ENCODE peak calls at places on chromosome 7, in seven cellular contexts. L is AG04449; U is CD8-positive, alpha-beta T cell; M is lower lobe of right lung; G is fibroblast of the aortic adventitia; Z is A549; A is body of pancreas. N is an unnamed sample.

GRCh38 chr7:111096997-111097396 is 6.1 kb downstream of the LRRN3 start:
- DNase-seq in L (no peak), U (no peak), M (no peak), G (no peak), Z (no peak), A (no peak), N (no peak)

GRCh38 chr7:3095046-3095445 is 51.4 kb upstream of the CARD11 start:
- DNase-seq in L (no peak), U (peak; percentile 8), M (peak; percentile 71), G (no peak), Z (no peak), A (peak; percentile 61), N (no peak)

GRCh38 chr7:140649566-140650205 is 9.1 kb upstream of the DENND2A start:
- DNase-seq in L (no peak), U (no peak), M (no peak), G (no peak), Z (no peak), A (no peak), N (no peak)

GRCh38 chr7:47491637-47492036 is 90.3 kb downstream of the TNS3 start:
- DNase-seq in L (no peak), U (no peak), M (no peak), G (no peak), Z (no peak), A (no peak), N (no peak)

GRCh38 chr7:29000346-29000745 is 42.2 kb upstream of the TRIL start:
- DNase-seq in L (no peak), U (no peak), M (no peak), G (no peak), Z (no peak), A (no peak), N (no peak)

GRCh38 chr7:123665157-123665556 is 9.5 kb downstream of the LMOD2 start:
- DNase-seq in L (no peak), U (no peak), M (no peak), G (no peak), Z (no peak), A (no peak), N (no peak)

GRCh38 chr7:91915401-91916067 is 25.1 kb upstream of the AKAP9 start:
- DNase-seq in L (no peak), U (no peak), M (no peak), G (peak; percentile 37), Z (no peak), A (no peak), N (peak; percentile 23)

GRCh38 chr7:10436302-10436701 is 537.4 kb upstream of the PHF14 start:
- DNase-seq in L (no peak), U (no peak), M (no peak), G (no peak), Z (no peak), A (no peak), N (no peak)

GRCh38 chr7:101218236-101219130 is 518 bp downstream of the ZNHIT1 start:
- DNase-seq in L (no peak), U (no peak), M (no peak), G (peak; percentile 25), Z (no peak), A (no peak), N (peak; percentile 35)

GRCh38 chr7:114786455-114786854 is 135.4 kb upstream of the MDFIC start:
- DNase-seq in L (no peak), U (no peak), M (no peak), G (no peak), Z (no peak), A (no peak), N (no peak)

GRCh38 chr7:123594813-123595241 is 6.8 kb upstream of the ASB15 start:
- DNase-seq in L (no peak), U (no peak), M (peak; percentile 24), G (no peak), Z (no peak), A (no peak), N (no peak)

GRCh38 chr7:127536426-127537152 is 48.8 kb downstream of the GCC1 start:
- DNase-seq in L (no peak), U (no peak), M (no peak), G (no peak), Z (no peak), A (no peak), N (peak; percentile 12)

DNA sequence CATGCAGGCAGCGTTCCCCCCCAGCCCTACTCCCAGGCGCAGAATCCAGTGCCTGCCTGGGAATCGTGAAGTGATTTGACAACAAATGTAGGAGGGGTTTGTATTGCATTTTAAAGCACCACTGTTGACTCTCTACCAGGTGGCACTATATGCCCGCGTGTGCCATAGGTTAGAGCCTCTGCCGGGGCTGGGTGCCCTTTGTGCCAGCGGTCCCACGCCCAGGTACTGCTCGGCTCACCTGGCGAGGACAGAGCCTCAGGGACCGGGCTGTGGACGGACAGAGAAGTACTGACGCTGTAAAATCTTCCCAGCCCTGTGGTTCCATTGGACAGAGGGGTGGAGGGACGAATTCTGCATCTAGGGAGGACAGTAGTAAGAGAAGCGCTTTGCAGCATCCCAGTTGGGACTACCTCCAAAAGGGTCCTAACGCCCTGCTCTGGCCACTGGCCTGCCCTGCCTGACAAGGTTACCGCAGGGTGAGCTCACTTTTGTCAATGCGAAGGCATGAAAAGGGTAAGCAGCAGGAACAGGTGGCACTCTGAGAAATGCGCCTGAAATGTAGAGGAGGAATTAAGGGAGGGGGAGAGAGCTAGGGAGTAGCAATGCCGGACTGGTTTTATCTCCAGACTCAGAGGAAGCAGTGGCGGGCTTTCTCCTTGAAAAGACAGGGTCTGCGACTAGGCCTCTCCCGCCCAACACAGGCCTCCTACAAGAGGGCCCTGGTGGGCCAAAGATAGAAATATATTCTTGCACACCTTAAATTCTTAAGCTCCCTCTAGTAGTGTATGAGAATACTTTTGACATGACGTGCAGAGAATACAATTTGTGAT is 858 bp upstream of the CACNA2D1 start:
- DNase-seq in L (no peak), U (no peak), M (no peak), G (no peak), Z (peak; percentile 80), A (peak; percentile 8), N (no peak)
- TF ChIP-seq CTCF in L (no peak), U (no peak), M (no peak), G (no peak), Z (peak; percentile 36), A (no peak), N (no peak)

GRCh38 chr7:94375167-94375566 is 19.5 kb upstream of the COL1A2 start:
- DNase-seq in L (peak; percentile 91), U (no peak), M (no peak), G (peak; percentile 99), Z (no peak), A (peak; percentile 48), N (peak; percentile 98)

GRCh38 chr7:94376281-94376680 is 18.4 kb upstream of the COL1A2 start:
- DNase-seq in L (no peak), U (no peak), M (no peak), G (no peak), Z (no peak), A (no peak), N (no peak)

GRCh38 chr7:94374231-94374630 is 20.5 kb upstream of the COL1A2 start:
- DNase-seq in L (no peak), U (no peak), M (peak; percentile 54), G (peak; percentile 97), Z (no peak), A (peak; percentile 50), N (peak; percentile 89)

GRCh38 chr7:94375713-94376112 is 19.0 kb upstream of the COL1A2 start:
- DNase-seq in L (peak; percentile 94), U (no peak), M (no peak), G (peak; percentile 99), Z (no peak), A (peak; percentile 28), N (peak; percentile 99)

DNA sequence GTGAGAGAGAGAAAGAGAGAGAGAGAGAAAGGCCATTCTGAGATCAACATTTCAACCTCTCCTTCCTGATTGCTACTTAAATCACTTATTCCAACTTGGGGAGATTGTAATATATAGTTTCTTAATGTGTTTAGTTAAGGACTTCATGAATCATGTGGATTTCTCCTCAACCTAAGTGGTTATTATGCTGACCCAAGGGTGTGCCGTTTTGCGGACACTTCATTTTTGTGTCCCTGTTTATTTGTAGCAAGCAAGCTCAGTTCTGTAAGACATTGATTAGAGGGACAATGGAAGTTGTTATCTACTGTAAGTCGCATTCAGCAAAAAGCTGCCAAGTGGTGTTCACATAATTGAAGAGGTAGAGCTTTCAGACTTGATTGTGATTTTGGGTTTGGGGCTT is 20.0 kb upstream of the COL1A2 start:
- DNase-seq in L (no peak), U (no peak), M (no peak), G (peak; percentile 54), Z (no peak), A (no peak), N (peak; percentile 38)
- H3K4me3 ChIP-seq in L (peak overlapping the region; percentile 43), U (no peak overlapping the region), M (peak overlapping the region; percentile 5), G (peak overlapping the region; percentile 59), Z (no peak overlapping the region), A (no peak overlapping the region), N (peak overlapping the region; percentile 55)

DNA sequence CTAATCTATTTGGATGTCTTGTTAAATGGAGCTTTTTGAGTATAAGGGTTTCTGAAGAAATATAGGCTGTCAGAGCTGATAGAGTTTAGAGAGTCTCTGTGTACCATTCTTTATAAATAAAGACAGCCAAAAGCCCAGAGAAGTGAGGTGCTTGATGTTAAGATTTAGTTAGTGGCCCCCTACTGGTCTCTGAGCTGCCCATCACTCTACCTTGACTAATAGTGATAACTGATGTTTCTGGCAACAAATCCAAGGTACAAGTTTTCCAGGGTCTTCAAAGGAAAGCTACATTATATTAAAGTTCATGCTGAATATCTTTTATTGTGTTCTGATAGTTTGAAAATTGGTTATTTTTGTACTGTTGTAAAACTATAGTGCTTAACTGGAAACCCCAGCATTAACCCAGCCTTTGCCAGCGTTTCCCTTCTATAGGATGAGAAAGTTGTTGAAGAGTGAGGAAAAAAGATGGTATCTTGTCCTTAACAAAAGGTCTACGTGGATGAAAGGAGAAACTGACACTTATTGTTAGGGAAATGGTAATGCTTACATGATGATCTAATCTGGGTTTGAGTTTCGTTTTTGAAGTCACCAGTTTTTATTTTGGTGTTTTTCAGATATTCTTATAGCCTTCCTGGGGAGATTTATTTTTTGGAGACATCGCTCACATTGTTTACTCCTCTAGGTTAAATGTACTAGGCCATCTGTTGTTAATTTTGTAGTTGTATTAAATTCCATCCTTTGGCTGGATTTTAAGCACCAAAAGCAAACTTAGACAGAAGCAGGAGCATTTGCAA is 79.0 kb downstream of the AUTS2 start:
- DNase-seq in L (no peak), U (no peak), M (no peak), G (no peak), Z (peak; percentile 18), A (no peak), N (peak; percentile 54)
- TF ChIP-seq CTCF in L (peak; percentile 26), U (peak; percentile 11), M (peak; percentile 23), G (no peak), Z (no peak), A (no peak), N (peak; percentile 17)

DNA sequence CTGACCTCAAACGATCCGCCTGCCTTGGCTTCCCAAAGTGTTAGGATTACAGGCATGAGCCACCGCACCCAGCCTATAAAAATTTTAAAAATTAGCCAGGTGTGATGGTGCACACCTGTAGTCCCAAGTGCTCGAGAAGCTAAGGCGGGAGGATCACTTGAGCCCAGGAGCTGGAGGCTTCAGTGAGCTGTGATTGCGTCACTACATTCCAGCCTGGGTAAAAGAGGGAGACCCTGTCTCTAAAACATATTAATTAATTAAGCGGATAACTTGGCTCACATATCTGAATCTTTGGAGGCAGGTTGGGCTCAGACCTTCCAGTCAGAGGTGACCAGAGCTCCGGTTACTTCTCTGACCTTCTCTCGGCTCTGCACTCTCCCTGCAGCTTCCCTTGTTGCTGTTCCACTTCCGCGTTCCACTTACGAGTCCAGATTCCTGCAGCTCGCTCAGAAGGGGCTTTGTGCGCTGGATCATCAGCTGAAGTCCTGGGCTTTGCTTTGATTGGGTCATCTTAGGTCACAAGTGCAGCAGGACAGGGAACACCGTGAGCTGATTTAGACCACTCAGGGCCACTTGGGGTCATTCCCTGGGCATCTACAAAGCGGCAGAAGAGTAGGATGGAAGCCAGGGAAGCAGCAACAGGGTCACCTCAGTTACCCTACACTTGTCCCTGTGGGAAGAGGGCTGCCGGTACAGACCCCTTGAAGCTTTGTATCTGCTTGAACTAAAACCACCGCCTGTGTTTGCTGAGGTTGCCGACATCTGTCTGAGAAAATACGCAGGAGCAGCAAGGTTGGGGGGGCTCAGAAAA is 2.0 kb upstream of the ARPC1B start:
- DNase-seq in L (no peak), U (no peak), M (peak; percentile 72), G (no peak), Z (no peak), A (peak; percentile 79), N (peak; percentile 51)
- H3K4me3 ChIP-seq in L (no peak overlapping the region), U (peak overlapping the region; percentile 90), M (no peak overlapping the region), G (no peak overlapping the region), Z (no peak overlapping the region), A (no peak overlapping the region), N (no peak overlapping the region)

N was measured in fibroblast of villous mesenchyme.